ENCODE peak calls at places on chromosomes 4 and X, in nine cellular contexts. G, S, C, D, U, Q, Z, I and O are unnamed samples.

GRCh38 chrX:119694601-119695534 is 1.9 kb upstream of the SEPTIN6 start:
- DNase-seq in D (peak), I (no peak), S (no peak), Q (peak), U (no peak), G (no peak), C (no peak), Z (no peak), O (no peak)

GRCh38 chr4:86594559-86595425 is 677 bp downstream of the PTPN13 start:
- DNase-seq in I (peak), Q (peak), U (peak), D (peak), G (peak), Z (peak), S (no peak), C (peak), O (no peak)

GRCh38 chr4:125125256-125125655 is 189.5 kb upstream of the FAT4 start:
- DNase-seq in Z (no peak), D (no peak), Q (no peak), U (no peak), S (no peak), I (no peak), G (peak), C (no peak), O (no peak)

GRCh38 chrX:25156323-25156722 is 140.6 kb upstream of the ARX start:
- DNase-seq in C (no peak), D (no peak), S (no peak), G (no peak), Z (no peak), I (no peak), Q (no peak), U (no peak), O (no peak)

GRCh38 chr4:87092389-87093141 is 127.9 kb downstream of the KLHL8 start:
- DNase-seq in Z (peak), D (peak), Q (no peak), G (peak), U (peak), C (peak), S (peak), I (peak), O (no peak)

GRCh38 chr4:24053906-24054305 is 164.1 kb upstream of the PPARGC1A start:
- DNase-seq in G (no peak), U (no peak), C (no peak), Q (no peak), S (no peak), I (no peak), Z (no peak), D (no peak), O (no peak)

GRCh38 chrX:1657367-1658082 is 42.7 kb downstream of the ASMT start:
- DNase-seq in D (no peak), I (no peak), G (peak), Q (peak), U (no peak), S (no peak), Z (peak), C (no peak), O (no peak)

GRCh38 chr4:165872443-165873297 is at the start of gene TLL1:
- DNase-seq in U (no peak), G (peak), Z (no peak), Q (peak), I (no peak), S (no peak), D (peak), C (no peak), O (no peak)

GRCh38 chrX:121851033-121851432 is 803.6 kb downstream of the GLUD2 start:
- DNase-seq in I (no peak), Z (no peak), D (no peak), U (no peak), C (no peak), Q (no peak), G (no peak), S (no peak), O (no peak)

GRCh38 chrX:105273326-105273725 is 52.8 kb upstream of the TEX13A start:
- DNase-seq in Z (no peak), C (no peak), G (no peak), I (no peak), S (no peak), Q (no peak), D (no peak), U (no peak), O (no peak)

GRCh38 chr4:6381571-6382123 is 90.8 kb downstream of the PPP2R2C start:
- DNase-seq in C (no peak), I (no peak), D (no peak), U (no peak), Z (no peak), S (no peak), G (no peak), Q (no peak), O (no peak)

GRCh38 chr4:158172558-158173258 is at the start of gene GASK1B:
- DNase-seq in S (no peak), Q (peak), Z (peak), G (peak), C (peak), I (peak), U (peak), D (peak), O (no peak)

GRCh38 chrX:10524578-10524977 is 95.8 kb downstream of the MID1 start:
- DNase-seq in Z (no peak), Q (no peak), I (no peak), U (no peak), S (no peak), C (no peak), D (no peak), G (no peak), O (no peak)

GRCh38 chr4:39719804-39720580 is 22.1 kb downstream of the UBE2K start:
- DNase-seq in I (no peak), S (no peak), D (no peak), G (no peak), U (no peak), Z (no peak), C (no peak), Q (no peak), O (no peak)

GRCh38 chrX:3476973-3477372 is 130.5 kb upstream of the MXRA5 start:
- DNase-seq in Z (no peak), U (no peak), Q (no peak), I (no peak), C (no peak), D (no peak), G (no peak), S (no peak), O (no peak)

GRCh38 chr4:184097240-184097619 is 120.4 kb downstream of the ENPP6 start:
- DNase-seq in D (peak), G (no peak), C (peak), U (no peak), I (peak), Z (no peak), S (peak), Q (peak), O (no peak)

GRCh38 chr4:146029939-146030710 is 91.5 kb upstream of the ZNF827 start:
- DNase-seq in U (no peak), Q (no peak), I (no peak), C (no peak), S (no peak), Z (no peak), G (no peak), D (no peak), O (no peak)

GRCh38 chr4:39587881-39588280 is 50.8 kb downstream of the SMIM14 start:
- DNase-seq in I (no peak), C (no peak), D (no peak), U (no peak), G (peak), S (no peak), Q (no peak), Z (no peak), O (no peak)

GRCh38 chr4:108264693-108265092 is 96.0 kb upstream of the LEF1 start:
- DNase-seq in Z (no peak), S (no peak), D (no peak), G (no peak), Q (no peak), C (no peak), U (no peak), I (no peak), O (no peak)

GRCh38 chr4:108685036-108685686 is 34.8 kb downstream of the OSTC start:
- DNase-seq in C (no peak), I (no peak), Z (no peak), U (no peak), D (no peak), G (no peak), S (no peak), Q (no peak), O (no peak)

GRCh38 chr4:182418054-182418734 is 175.0 kb downstream of the TENM3 start:
- DNase-seq in Q (no peak), G (no peak), I (no peak), Z (no peak), D (no peak), C (no peak), U (no peak), S (no peak), O (no peak)

GRCh38 chrX:20515841-20516461 is 249.2 kb upstream of the RPS6KA3 start:
- DNase-seq in D (no peak), Z (peak), U (peak), G (peak), C (no peak), I (no peak), Q (no peak), S (no peak), O (no peak)

GRCh38 chr4:38085394-38086150 is 125.4 kb downstream of the PTTG2 start:
- DNase-seq in I (no peak), S (no peak), Q (no peak), C (no peak), Z (no peak), U (no peak), G (no peak), D (no peak), O (no peak)

GRCh38 chrX:135453381-135453780 is 31.6 kb downstream of the SMIM10L2A start:
- DNase-seq in C (no peak), D (no peak), Z (no peak), Q (no peak), G (no peak), I (no peak), U (no peak), S (no peak), O (no peak)

GRCh38 chrX:30153175-30153880 is 62.0 kb upstream of the MAGEB2 start:
- DNase-seq in S (no peak), D (no peak), I (no peak), C (no peak), Z (no peak), Q (no peak), G (no peak), U (no peak), O (no peak)

GRCh38 chrX:110374544-110374943 is 15.9 kb downstream of the RTL9 start:
- DNase-seq in Z (no peak), S (no peak), C (no peak), D (no peak), U (no peak), I (no peak), G (no peak), Q (no peak), O (no peak)
- TF ChIP-seq POLR2A in Z (no peak), S (no peak), C (no peak), D (no peak), U (no peak), I (no peak), G (no peak), Q (no peak), O (no peak)

GRCh38 chr4:1289232-1290164 is at the start of gene MAEA:
- DNase-seq in I (peak), S (peak), C (peak), G (peak), Z (peak), Q (peak), D (peak), U (peak), O (peak)
- TF ChIP-seq POLR2A in I (peak), S (peak), C (peak), G (peak), Z (peak), Q (peak), D (no peak), U (peak), O (peak)

GRCh38 chrX:132488819-132489255 is at the start of gene MBNL3:
- DNase-seq in C (peak), I (peak), D (peak), Z (peak), U (no peak), G (peak), Q (peak), S (peak), O (no peak)
- TF ChIP-seq POLR2A in C (no peak), I (no peak), D (no peak), Z (peak), U (no peak), G (no peak), Q (no peak), S (no peak), O (no peak)

DNA sequence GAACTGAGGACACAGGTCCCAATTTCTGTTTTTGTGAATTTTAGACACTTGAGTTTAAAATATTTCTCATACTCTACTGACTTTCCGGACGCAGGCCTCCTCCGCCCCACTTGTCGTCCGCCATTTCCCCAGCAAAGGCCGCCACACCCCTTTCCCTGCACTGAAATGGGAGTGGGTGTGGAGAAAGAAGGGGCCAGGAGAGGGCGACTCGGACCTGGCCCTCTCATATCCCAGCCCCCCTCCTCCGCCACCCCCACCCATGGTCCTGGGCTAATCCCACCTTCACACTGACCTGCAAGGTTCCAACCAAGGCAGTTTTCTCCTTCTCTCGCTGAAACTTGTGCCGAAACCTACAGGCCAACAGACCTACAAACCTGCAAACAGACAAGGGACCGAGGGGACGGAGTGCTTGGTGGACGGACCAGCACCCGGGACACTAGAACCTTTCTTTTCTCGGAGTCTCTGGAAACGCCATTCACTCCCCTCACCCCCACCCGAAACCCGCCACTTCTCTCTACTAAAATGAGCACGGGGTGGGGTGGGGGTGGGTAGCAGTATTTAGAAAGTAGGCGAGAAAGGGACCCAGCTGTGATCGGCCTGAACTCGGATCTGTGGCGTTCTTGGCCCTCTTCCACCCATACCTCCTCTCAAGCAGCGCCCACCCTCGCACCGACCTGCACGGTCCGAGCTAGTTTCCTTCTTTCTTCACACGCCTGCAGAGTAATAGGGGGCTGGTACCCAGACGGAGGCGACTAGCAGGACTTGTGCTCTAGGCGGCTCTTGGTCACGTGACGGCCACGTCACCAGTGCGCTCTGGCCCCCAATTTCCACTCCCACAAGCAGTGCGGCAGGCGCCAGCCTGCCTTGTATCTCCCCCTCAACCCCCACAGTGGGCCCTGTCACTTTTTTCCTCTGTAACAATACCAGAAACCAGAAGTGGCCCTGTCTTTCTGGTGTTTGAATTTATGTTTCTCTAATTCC is at the start of gene ARMCX6:
- DNase-seq in U (peak), G (peak), I (peak), D (peak), Z (peak), S (peak), C (peak), Q (peak), O (peak)
- TF ChIP-seq POLR2A in U (peak), G (peak), I (peak), D (no peak), Z (no peak), S (no peak), C (peak), Q (no peak), O (no peak)

GRCh38 chr4:41933997-41934812 is 1.0 kb upstream of the TMEM33 start:
- DNase-seq in C (peak), Z (peak), U (peak), I (no peak), S (peak), Q (peak), D (no peak), G (no peak), O (no peak)

GRCh38 chr4:41935652-41936021 is 408 bp downstream of the TMEM33 start:
- DNase-seq in I (peak), D (no peak), G (no peak), S (no peak), C (no peak), U (peak), Z (peak), Q (no peak), O (no peak)

GRCh38 chr4:41932988-41933387 is 2.2 kb upstream of the TMEM33 start:
- DNase-seq in Z (peak), S (no peak), C (no peak), G (no peak), Q (no peak), U (no peak), I (no peak), D (no peak), O (no peak)

GRCh38 chr4:41939016-41939623 is 3.9 kb downstream of the TMEM33 start:
- DNase-seq in D (no peak), G (no peak), C (no peak), I (no peak), Z (peak), S (peak), U (no peak), Q (no peak), O (no peak)

GRCh38 chr4:41934813-41935651 is at the start of gene TMEM33:
- DNase-seq in S (peak), Q (peak), G (peak), C (peak), I (peak), U (peak), D (peak), Z (peak), O (peak)
- TF ChIP-seq POLR2A in S (peak), Q (no peak), G (peak), C (peak), I (peak), U (peak), D (no peak), Z (peak), O (peak)

DNA sequence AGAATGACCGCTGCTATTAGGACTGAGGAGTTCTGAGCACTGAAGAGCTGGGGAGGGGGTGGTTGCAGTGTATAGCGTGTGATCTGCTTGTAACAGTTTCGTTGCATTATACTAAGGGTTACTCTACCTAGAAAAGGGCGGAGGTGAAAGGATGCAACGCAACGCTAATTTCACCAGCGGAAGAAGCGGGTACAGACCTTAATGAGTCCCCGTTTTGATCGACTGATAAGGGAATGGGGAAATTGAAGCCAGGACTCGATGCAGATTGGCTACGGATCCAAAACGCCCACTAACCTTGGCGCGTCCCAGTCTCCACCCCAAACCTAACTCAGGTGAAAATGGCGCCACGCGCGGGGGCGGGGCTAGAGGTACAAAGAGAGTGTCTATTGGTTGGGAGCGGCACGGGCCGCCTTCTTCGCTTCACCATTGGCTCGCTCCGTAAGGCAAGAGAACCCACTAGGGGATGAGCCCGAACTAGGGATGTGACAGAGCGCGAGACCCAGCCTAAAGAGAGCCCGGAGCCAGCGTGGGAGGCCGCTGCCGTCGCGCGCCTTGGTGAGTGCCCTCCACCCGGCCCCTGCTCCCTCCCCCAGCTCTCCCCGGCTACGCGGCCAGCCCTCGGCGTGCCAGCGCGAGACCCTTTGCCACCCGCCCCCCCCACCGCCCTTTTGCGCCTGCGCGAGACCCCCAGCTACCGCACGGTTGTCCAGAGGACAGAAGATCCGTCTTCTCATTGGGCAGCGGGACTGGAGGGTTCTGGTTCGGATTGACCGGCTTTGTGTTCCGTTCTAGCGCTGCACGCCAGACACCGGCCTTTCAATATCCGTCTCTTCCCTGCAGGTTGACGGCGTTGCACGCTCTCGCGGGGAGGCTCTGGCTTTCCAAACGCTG is at the start of gene EBP:
- DNase-seq in I (peak), S (peak), C (peak), Q (peak), U (peak), G (peak), D (peak), Z (peak), O (peak)
- TF ChIP-seq POLR2A in I (peak), S (peak), C (peak), Q (no peak), U (no peak), G (peak), D (no peak), Z (peak), O (no peak)

GRCh38 chr4:2484993-2485392 is 16.1 kb downstream of the RNF4 start:
- DNase-seq in D (peak), I (peak), G (peak), Q (peak), U (no peak), Z (peak), S (peak), C (peak), O (peak)
- TF ChIP-seq POLR2A in D (no peak), I (no peak), G (no peak), Q (no peak), U (no peak), Z (no peak), S (no peak), C (no peak), O (no peak)